ENCODE peak calls at places on chromosomes 2 and 18, in four cellular contexts. O, G, C and T are unnamed samples.

GRCh38 chr18:44781890-44782289 is 101.2 kb downstream of the SETBP1 start:
- DNase-seq in O (peak), G (no peak), C (no peak), T (peak)

GRCh38 chr2:12948231-12948962 is 231.7 kb downstream of the TRIB2 start:
- DNase-seq in G (no peak), O (no peak), C (no peak), T (no peak)

GRCh38 chr2:237141556-237141955 is 55.9 kb downstream of the COPS8 start:
- DNase-seq in G (no peak), C (no peak), O (peak), T (no peak)

GRCh38 chr2:101113441-101114267 is 37.5 kb downstream of the TBC1D8 start:
- DNase-seq in C (no peak), G (no peak), O (peak), T (no peak)

GRCh38 chr18:45324489-45325111 is 290.7 kb upstream of the SLC14A2 start:
- DNase-seq in G (peak), C (no peak), O (no peak), T (peak)

GRCh38 chr2:239230318-239231052 is 170.3 kb downstream of the HDAC4 start:
- DNase-seq in O (no peak), C (no peak), G (no peak), T (no peak)

GRCh38 chr2:26691881-26692813 is at the start of gene KCNK3:
- DNase-seq in G (peak), O (no peak), C (peak), T (no peak)

GRCh38 chr18:10488022-10488421 is 33.6 kb downstream of the APCDD1 start:
- DNase-seq in C (no peak), G (no peak), O (no peak), T (no peak)

GRCh38 chr2:158598856-158599517 is 142.2 kb downstream of the PKP4 start:
- DNase-seq in C (no peak), G (no peak), O (no peak), T (no peak)

GRCh38 chr2:32738939-32739338 is 111.1 kb downstream of the TTC27 start:
- DNase-seq in O (no peak), G (no peak), C (no peak), T (no peak)

GRCh38 chr2:47271054-47272000 is 116.2 kb upstream of the STPG4 start:
- DNase-seq in O (no peak), G (no peak), C (no peak), T (no peak)

GRCh38 chr2:241868661-241869081 is 858 bp upstream of the RTP5 start:
- DNase-seq in G (no peak), C (no peak), O (no peak), T (no peak)

GRCh38 chr18:77206676-77207370 is 42.8 kb upstream of the GALR1 start:
- DNase-seq in C (no peak), G (no peak), O (no peak), T (no peak)

GRCh38 chr18:58998421-58999203 is 133.9 kb downstream of the ZNF532 start:
- DNase-seq in G (no peak), O (no peak), C (no peak), T (no peak)

GRCh38 chr2:240999001-240999791 is 778 bp downstream of the SNED1 start:
- DNase-seq in G (no peak), O (no peak), C (no peak), T (no peak)

GRCh38 chr2:8403871-8404270 is 278.0 kb upstream of the ID2 start:
- DNase-seq in O (no peak), C (no peak), G (no peak), T (no peak)

GRCh38 chr18:43830905-43831304 is 553.6 kb upstream of the SYT4 start:
- DNase-seq in O (no peak), G (no peak), C (no peak), T (no peak)

GRCh38 chr2:229610871-229611270 is 103.5 kb downstream of the DNER start:
- DNase-seq in G (no peak), O (no peak), C (no peak), T (no peak)

GRCh38 chr2:106857882-106858478 is 28.0 kb downstream of the ST6GAL2 start:
- DNase-seq in C (no peak), O (no peak), G (no peak), T (no peak)

GRCh38 chr2:237483018-237483731 is 3.9 kb upstream of the MLPH start:
- DNase-seq in O (peak), C (no peak), G (no peak), T (peak)

GRCh38 chr2:145184741-145185671 is 665.1 kb upstream of the ZEB2 start:
- DNase-seq in C (no peak), G (no peak), O (peak), T (no peak)

GRCh38 chr2:95377216-95377530 is 25.3 kb upstream of the FAHD2A start:
- DNase-seq in C (no peak), O (no peak), G (no peak), T (no peak)

GRCh38 chr2:218569661-218570500 is 1.2 kb downstream of the CNOT9 start:
- DNase-seq in O (no peak), C (peak), G (no peak), T (peak)

GRCh38 chr18:36653870-36654269 is 174.9 kb downstream of the TPGS2 start:
- DNase-seq in C (no peak), G (no peak), O (no peak), T (no peak)

GRCh38 chr2:201642579-201643215 is 606 bp downstream of the TMEM237 start:
- DNase-seq in C (peak), O (no peak), G (peak), T (peak)
- TF ChIP-seq CTCF in C (no peak), O (no peak), G (no peak), T (no peak)

GRCh38 chr2:55314985-55315384 is 46.0 kb upstream of the MTIF2 start:
- DNase-seq in G (no peak), O (no peak), C (no peak), T (no peak)

GRCh38 chr2:55309441-55309840 is 40.4 kb upstream of the MTIF2 start:
- DNase-seq in C (no peak), O (peak), G (no peak), T (peak)

GRCh38 chr2:55311444-55311870 is 42.4 kb upstream of the MTIF2 start:
- DNase-seq in G (no peak), C (no peak), O (peak), T (no peak)
- TF ChIP-seq CTCF in G (no peak), C (no peak), O (peak), T (peak)

GRCh38 chr18:75896865-75897264 is 469.4 kb upstream of the SMIM21 start:
- DNase-seq in O (no peak), G (peak), C (no peak), T (no peak)

GRCh38 chr18:75898666-75899065 is 471.2 kb upstream of the SMIM21 start:
- DNase-seq in C (no peak), G (no peak), O (no peak), T (no peak)

GRCh38 chr18:75895135-75895534 is 467.6 kb upstream of the SMIM21 start:
- DNase-seq in G (no peak), C (no peak), O (no peak), T (no peak)
- TF ChIP-seq CTCF in G (no peak), C (no peak), O (no peak), T (no peak)

DNA sequence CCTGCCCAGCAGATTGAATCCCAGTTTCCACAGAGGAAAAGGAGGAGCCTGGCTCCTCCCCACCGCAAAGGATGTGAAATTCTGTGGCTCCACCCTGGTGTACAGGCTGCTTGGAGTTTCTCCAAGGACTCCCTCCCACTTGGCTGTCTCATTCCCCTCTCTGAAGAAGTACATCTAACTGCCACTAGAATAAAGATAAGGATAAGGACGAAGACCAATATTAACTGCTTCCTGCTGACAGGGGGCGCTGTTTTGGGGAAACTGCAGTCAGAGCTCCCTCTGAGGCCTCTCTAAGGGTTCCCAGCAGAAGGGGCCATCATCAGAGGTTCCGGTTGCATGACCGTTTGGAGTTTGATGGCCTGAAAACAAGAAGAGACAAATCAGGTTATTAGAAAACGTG is 790.9 kb downstream of the CPS1 start:
- DNase-seq in G (no peak), O (no peak), C (no peak), T (no peak)
- TF ChIP-seq CTCF in G (no peak), O (no peak), C (no peak), T (no peak)

DNA sequence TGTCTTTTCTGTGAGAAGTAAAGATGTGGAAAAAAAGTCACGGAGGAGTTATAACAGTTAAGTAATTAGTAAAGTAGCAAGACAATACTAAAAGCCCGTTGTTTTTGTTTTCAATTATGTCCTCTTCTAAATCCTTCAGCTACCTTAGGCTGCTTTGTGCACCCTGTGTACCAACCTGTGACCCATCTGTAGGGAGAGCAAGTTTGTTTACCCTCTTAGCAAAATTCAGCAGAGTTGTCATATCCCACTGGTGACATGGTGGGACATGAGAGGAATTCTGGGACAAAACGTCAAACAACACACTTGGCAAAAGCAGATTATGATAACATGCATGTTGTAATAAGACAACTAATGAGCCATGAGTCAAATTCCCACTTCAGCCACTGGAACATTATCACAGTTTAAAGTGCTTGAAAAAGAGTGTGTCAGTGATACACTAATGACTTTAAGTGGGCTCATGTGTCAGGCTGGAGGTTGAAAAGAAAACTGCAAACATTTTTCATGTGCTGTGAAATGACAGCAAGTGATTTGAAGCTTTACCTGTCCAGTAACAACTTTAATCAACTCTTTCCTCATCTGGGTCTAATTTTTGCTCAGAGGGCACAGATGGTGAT is 392.8 kb upstream of the ACVR2A start:
- DNase-seq in C (no peak), O (no peak), G (no peak), T (no peak)
- TF ChIP-seq CTCF in C (no peak), O (no peak), G (no peak), T (no peak)

DNA sequence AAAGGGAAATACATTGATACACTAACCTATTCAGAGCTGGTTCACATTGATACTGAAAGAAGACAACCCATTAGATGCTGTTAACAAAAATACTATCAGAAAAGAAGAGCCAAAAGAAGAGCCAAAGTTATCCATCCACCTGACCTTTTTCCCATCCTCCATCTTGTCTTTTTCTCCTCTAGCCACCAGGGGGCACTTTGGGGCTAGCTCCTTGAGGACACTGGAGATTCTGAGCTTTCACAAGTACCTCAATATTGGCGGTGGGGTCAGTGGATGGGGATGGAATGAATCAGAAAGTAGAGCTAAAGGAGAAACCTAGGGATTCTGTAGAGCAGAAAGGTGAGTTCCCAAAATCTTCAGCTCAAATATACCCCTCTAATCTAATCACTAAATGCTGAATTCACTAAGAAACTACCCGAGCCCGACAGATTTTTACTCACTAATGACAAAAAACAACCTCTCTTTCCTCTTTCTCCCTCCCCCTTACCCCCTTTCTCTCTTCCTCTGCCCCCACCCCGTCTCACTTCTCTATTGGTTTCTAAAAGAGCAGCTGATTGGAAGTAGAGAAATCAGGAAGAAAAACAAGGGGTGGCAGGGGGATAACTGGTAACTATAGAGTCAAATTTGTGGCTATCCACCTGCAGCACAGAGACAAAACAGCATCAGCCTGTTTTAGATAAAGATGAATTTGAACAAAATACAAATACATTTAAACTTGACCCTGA is 203.3 kb downstream of the TCF4 start:
- DNase-seq in C (peak), G (peak), O (no peak), T (no peak)
- TF ChIP-seq CTCF in C (peak), G (peak), O (peak), T (peak)